ENCODE peak calls at places on chromosome 6, in nine cellular contexts. Z is tibial nerve, C is psoas muscle, O is Calu3, F is omental fat pad, S is GM12878, W is MM.1S, X is GM23338, I is thoracic aorta. G is an unnamed sample.

GRCh38 chr6:4348462-4349112 is 213.2 kb upstream of the ECI2 start:
- DNase-seq in Z (no peak), C (no peak), O (no peak), F (no peak), S (peak), W (no peak), X (no peak), I (no peak), G (peak)

GRCh38 chr6:67888886-67889681 is 746.0 kb upstream of the ADGRB3 start:
- DNase-seq in Z (no peak), C (no peak), O (no peak), F (no peak), S (no peak), W (no peak), X (no peak), I (no peak), G (peak)

GRCh38 chr6:75156186-75156878 is 49.5 kb downstream of the COL12A1 start:
- DNase-seq in Z (no peak), C (no peak), O (no peak), F (no peak), S (no peak), W (no peak), X (no peak), I (no peak), G (no peak)

GRCh38 chr6:135261872-135262725 is 81.0 kb downstream of the MYB start:
- DNase-seq in Z (no peak), C (no peak), O (no peak), F (no peak), S (no peak), W (no peak), X (peak), I (no peak), G (no peak)

GRCh38 chr6:24358219-24358821 is 461 bp upstream of the DCDC2 start:
- DNase-seq in Z (no peak), C (no peak), O (peak), F (no peak), S (no peak), W (no peak), X (no peak), I (no peak), G (no peak)

GRCh38 chr6:31948753-31949413 is 3.0 kb downstream of the CFB start:
- DNase-seq in Z (no peak), C (no peak), O (peak), F (no peak), S (no peak), W (no peak), X (no peak), I (no peak), G (no peak)

GRCh38 chr6:27760464-27760863 is 151.7 kb downstream of the OR2B2 start:
- DNase-seq in Z (no peak), C (no peak), O (no peak), F (no peak), S (no peak), W (no peak), X (no peak), I (no peak), G (no peak)

GRCh38 chr6:163369122-163369521 is 45.4 kb upstream of the QKI start:
- DNase-seq in Z (no peak), C (no peak), O (no peak), F (no peak), S (no peak), W (no peak), X (no peak), I (no peak), G (no peak)

GRCh38 chr6:109767961-109768360 is 76.9 kb downstream of the FIG4 start:
- DNase-seq in Z (no peak), C (no peak), O (no peak), F (no peak), S (no peak), W (no peak), X (no peak), I (no peak), G (no peak)

GRCh38 chr6:137733353-137733746 is 133.7 kb upstream of the TNFAIP3 start:
- DNase-seq in Z (no peak), C (no peak), O (no peak), F (no peak), S (no peak), W (no peak), X (no peak), I (no peak), G (no peak)

GRCh38 chr6:3229566-3230274 is 2.3 kb upstream of the TUBB2B start:
- DNase-seq in Z (no peak), C (no peak), O (no peak), F (no peak), S (no peak), W (peak), X (peak), I (no peak), G (no peak)

GRCh38 chr6:45691426-45691825 is 313.7 kb upstream of the SUPT3H start:
- DNase-seq in Z (no peak), C (no peak), O (no peak), F (no peak), S (no peak), W (no peak), X (no peak), I (no peak), G (no peak)

GRCh38 chr6:109347779-109348178 is 34.5 kb downstream of the CD164 start:
- DNase-seq in Z (no peak), C (no peak), O (no peak), F (no peak), S (no peak), W (no peak), X (no peak), I (no peak), G (no peak)

GRCh38 chr6:142372348-142372747 is 70.5 kb downstream of the ADGRG6 start:
- DNase-seq in Z (no peak), C (no peak), O (peak), F (no peak), S (no peak), W (no peak), X (no peak), I (no peak), G (no peak)

GRCh38 chr6:30981942-30982772 is 1.4 kb upstream of the MUC21 start:
- DNase-seq in Z (no peak), C (no peak), O (peak), F (no peak), S (no peak), W (no peak), X (peak), I (no peak), G (no peak)

GRCh38 chr6:25878721-25879322 is 4.8 kb upstream of the SLC17A3 start:
- DNase-seq in Z (no peak), C (no peak), O (no peak), F (no peak), S (no peak), W (no peak), X (no peak), I (no peak), G (no peak)

GRCh38 chr6:46184114-46184513 is 13.3 kb upstream of the ENPP5 start:
- DNase-seq in Z (no peak), C (no peak), O (no peak), F (no peak), S (no peak), W (no peak), X (peak), I (peak), G (no peak)

GRCh38 chr6:169112483-169113320 is 140.9 kb downstream of the THBS2 start:
- DNase-seq in Z (no peak), C (no peak), O (no peak), F (no peak), S (no peak), W (no peak), X (peak), I (no peak), G (no peak)

GRCh38 chr6:11601776-11602605 is 64.4 kb downstream of the TMEM170B start:
- DNase-seq in Z (no peak), C (no peak), O (peak), F (no peak), S (no peak), W (no peak), X (no peak), I (no peak), G (no peak)

GRCh38 chr6:139354177-139354576 is 20.3 kb downstream of the CITED2 start:
- DNase-seq in Z (no peak), C (no peak), O (no peak), F (no peak), S (no peak), W (no peak), X (no peak), I (no peak), G (no peak)

GRCh38 chr6:39301606-39302005 is 12.6 kb downstream of the KCNK17 start:
- DNase-seq in Z (no peak), C (no peak), O (no peak), F (no peak), S (no peak), W (no peak), X (peak), I (no peak), G (no peak)

GRCh38 chr6:169839029-169839481 is 87.6 kb downstream of the ERMARD start:
- DNase-seq in Z (no peak), C (no peak), O (no peak), F (no peak), S (no peak), W (no peak), X (no peak), I (no peak), G (no peak)

GRCh38 chr6:112282217-112282616 is 27.9 kb upstream of the LAMA4 start:
- DNase-seq in Z (peak), C (peak), O (peak), F (no peak), S (no peak), W (no peak), X (peak), I (no peak), G (no peak)

GRCh38 chr6:167799033-167799933 is 27.4 kb upstream of the AFDN start:
- DNase-seq in Z (no peak), C (no peak), O (peak), F (no peak), S (no peak), W (no peak), X (peak), I (no peak), G (no peak)

DNA sequence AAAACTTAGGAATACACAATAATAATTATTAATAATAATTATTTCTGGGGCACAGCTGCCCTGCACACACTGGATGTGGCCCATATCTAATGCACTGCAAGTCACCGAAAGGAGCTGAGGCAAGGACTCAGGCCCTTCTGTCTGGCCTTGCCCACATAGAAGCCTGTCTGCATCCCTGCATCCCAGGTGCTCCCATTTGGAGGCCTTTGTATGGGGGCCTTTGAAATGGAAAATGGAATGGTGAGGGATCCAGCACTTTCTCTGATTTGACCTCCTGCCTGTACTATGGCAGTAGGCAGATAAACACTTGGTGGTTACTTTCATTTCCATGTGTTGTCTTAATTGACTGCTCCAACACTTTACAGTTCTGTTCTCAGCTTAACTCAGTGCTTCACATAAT is 75.7 kb upstream of the PTCHD4 start:
- DNase-seq in Z (no peak), C (no peak), O (no peak), F (no peak), S (no peak), W (no peak), X (peak), I (no peak), G (no peak)
- TF ChIP-seq CTCF in Z (no peak), C (no peak), O (no peak), F (no peak), S (no peak), W (no peak), X (no peak), I (no peak), G (no peak)

DNA sequence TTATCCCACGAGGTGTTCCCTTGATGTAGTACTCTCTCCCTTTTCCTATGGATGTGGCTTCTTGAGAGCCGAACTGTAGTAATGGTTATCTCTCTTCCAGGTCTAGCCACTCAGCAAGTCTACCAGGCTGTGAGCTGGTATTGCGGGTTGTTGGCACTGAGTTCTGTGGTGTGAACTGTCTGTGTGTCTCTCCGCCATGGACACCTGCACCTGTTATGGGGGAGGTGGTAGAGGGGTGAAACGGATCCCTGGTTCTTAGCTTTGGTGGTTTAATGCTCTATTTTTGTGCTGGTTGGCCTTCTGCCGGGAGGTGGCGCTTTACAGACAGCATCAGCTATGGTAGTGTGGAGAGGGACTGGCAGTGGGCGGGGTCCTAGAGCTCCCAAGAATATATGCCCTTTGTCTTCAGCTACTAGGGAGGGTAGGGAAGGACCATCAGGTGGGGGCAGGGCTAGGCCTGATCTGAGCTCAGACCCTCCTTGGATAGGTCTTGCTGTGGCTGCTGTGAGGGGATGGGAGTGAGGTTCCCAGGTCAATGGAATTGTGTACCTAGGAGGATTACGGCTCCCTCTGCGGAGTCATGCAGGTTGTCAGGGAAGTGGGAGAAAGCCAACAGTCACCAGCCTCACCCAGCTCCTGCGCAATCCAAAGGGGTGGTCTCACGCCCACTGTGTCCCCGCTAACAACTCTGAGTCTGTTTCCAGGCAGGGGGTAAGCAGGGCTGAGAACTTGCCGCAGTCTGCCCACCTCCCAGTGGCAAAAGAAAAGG is 154.2 kb downstream of the CCDC170 start:
- DNase-seq in Z (no peak), C (no peak), O (no peak), F (no peak), S (no peak), W (no peak), X (peak), I (no peak), G (no peak)
- TF ChIP-seq CTCF in Z (no peak), C (no peak), O (no peak), F (no peak), S (peak), W (no peak), X (peak), I (no peak), G (no peak)

GRCh38 chr6:14132244-14133220 is 15.0 kb downstream of the CD83 start:
- DNase-seq in Z (no peak), C (no peak), O (no peak), F (no peak), S (no peak), W (no peak), X (no peak), I (no peak), G (no peak)
- TF ChIP-seq CTCF in Z (no peak), C (no peak), O (no peak), F (no peak), S (no peak), W (no peak), X (no peak), I (no peak), G (no peak)

DNA sequence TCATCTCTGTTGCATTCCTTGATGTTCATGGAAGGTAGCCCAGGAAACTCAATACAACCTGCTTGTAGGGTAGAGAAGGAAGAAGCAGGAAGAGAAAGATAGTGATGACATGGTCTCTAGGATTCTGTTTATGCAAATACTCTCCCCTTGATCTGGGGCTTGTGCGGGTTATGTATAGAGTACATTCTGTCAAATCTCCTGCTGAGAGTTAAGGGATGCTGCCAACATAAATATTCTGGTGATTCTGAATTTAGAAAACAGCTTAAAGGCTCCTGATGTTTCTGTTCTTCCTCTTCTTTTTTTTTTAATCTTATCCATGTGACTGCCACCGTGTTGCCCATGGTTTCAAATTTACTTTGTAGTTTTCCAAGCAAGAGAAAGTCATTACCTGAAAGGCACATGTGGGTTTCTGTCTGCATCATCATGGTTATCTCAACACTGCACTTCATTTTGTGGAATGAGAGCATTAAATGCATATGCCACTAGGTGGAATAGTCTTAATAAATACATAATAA is 150.6 kb downstream of the RPS12 start:
- DNase-seq in Z (no peak), C (no peak), O (no peak), F (no peak), S (no peak), W (peak), X (no peak), I (no peak), G (no peak)
- TF ChIP-seq CTCF in Z (no peak), C (no peak), O (no peak), F (no peak), S (no peak), W (peak), X (no peak), I (no peak), G (no peak)

DNA sequence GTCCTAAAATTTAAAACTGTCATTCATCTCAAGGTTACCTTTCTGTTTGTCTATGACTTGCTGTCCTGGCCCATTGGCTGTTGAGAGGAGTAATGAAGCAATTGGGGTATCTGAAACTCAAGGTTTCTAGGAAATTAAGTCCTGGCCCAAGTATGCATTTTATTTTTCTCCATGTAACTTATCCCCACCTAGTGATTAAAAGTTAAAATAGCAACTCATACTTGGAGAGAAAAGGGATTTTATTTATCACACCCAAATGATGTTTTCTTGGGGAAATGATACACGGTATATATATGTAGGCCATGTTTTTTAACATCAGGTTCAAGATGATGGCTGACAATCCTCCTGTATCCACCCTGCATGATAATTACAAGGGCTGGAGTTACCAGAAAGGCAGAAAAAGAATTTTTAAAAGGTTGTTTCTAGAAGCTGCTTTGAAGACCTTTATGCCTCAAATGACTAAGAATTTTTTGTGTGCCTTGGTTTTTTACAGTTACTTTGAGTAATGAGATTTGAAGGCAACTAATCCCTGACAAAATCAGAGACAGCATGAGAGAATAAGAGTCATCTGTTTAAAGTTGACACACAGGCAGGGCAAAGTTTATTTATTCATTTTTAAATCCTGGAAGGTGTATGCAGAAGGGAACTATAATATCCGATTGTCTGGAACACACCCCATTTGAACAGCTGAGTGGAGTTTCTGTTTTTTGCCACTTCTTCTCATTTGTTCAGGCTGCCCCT is 28.9 kb upstream of the C6orf58 start:
- DNase-seq in Z (no peak), C (no peak), O (no peak), F (no peak), S (no peak), W (no peak), X (peak), I (no peak), G (no peak)
- TF ChIP-seq CTCF in Z (no peak), C (no peak), O (peak), F (no peak), S (no peak), W (peak), X (peak), I (no peak), G (no peak)

GRCh38 chr6:52595796-52596130 is 18.9 kb upstream of the TRAM2 start:
- DNase-seq in Z (no peak), C (no peak), O (no peak), F (no peak), S (no peak), W (no peak), X (peak), I (no peak), G (no peak)

GRCh38 chr6:52595000-52595795 is 18.3 kb upstream of the TRAM2 start:
- DNase-seq in Z (no peak), C (peak), O (no peak), F (no peak), S (peak), W (no peak), X (peak), I (no peak), G (peak)

GRCh38 chr6:52597738-52598122 is 20.9 kb upstream of the TRAM2 start:
- DNase-seq in Z (no peak), C (no peak), O (no peak), F (no peak), S (no peak), W (no peak), X (no peak), I (no peak), G (no peak)

GRCh38 chr6:52598123-52598823 is 21.4 kb upstream of the TRAM2 start:
- DNase-seq in Z (peak), C (peak), O (peak), F (no peak), S (no peak), W (no peak), X (peak), I (no peak), G (no peak)

DNA sequence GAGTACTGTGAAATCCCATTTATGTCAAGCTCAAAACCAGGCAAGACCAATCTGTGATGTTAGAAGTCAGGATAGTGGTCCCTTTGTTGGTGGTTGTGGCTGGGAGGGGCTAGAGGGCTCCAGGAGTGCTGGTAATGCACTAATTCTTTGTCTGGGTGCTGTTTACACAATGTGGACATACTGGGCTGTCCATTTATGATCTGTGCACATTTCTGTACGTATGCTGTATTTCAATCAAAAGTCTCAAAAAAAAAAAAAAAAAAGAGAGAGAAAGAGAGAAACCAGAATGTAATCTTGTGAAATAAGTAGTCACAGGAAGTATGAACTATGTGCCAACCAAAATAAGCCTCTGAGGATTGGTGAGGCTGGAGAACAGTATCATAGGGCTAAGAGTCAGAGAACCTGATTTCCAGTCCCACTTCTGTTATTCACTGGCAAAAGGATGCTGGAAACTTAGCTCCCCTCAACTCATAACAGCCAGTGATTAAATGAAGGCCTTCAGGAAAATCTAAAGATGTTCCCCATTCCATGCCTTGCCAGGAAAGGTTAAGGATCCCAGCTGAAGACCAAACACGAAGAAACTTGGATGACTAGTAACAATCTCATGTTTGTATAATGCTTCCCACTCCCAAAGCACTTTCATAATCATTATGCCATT is 19.6 kb upstream of the TRAM2 start:
- DNase-seq in Z (no peak), C (no peak), O (no peak), F (no peak), S (no peak), W (no peak), X (no peak), I (no peak), G (no peak)
- TF ChIP-seq CTCF in Z (no peak), C (no peak), O (no peak), F (no peak), S (no peak), W (no peak), X (no peak), I (no peak), G (no peak)

GRCh38 chr6:41451039-41451438 is 95.1 kb upstream of the FOXP4 start:
- DNase-seq in Z (no peak), C (no peak), O (peak), F (no peak), S (no peak), W (no peak), X (peak), I (no peak), G (peak)
- TF ChIP-seq CTCF in Z (no peak), C (no peak), O (no peak), F (no peak), S (peak), W (no peak), X (peak), I (no peak), G (no peak)

G was measured in GM13976.